ENCODE peak calls at places on chromosome 19, in ten cellular contexts. B is RKO; A is left ventricle myocardium inferior; E is stimulated activated naive CD4-positive, alpha-beta T cell treated with Interleukin-2 at 50 U/mL for 16 hours; D is HS-5; O is activated T-helper 2 cell treated with anti-CD3 and anti-CD28 coated beads, Interferon-gamma antibody, Interleukin-2, Interleukin-4, amounts not matched to agents 10 μg/mL and 5 μg/mL and 100 μg/mL, durations not matched to agents 14 hours and 24 hours and 36 hours; F is T-helper 2 cell; L is NCI-H510A treated with DMSO at 0.1 percent for 48 hours; W is effector CD4-positive, alpha-beta T cell; S is stimulated activated CD8-positive, alpha-beta memory T cell treated with anti-CD3 and anti-CD28 coated beads, Interleukin-4, amount 100 ng/mL, for 4 hours. Y is an unnamed sample.

GRCh38 chr19:35380450-35381124 is 9.7 kb downstream of the GPR42 start:
- DNase-seq in B (no peak), A (no peak), E (no peak), D (no peak), O (no peak), F (no peak), L (no peak), W (no peak), S (no peak), Y (no peak)

GRCh38 chr19:34838248-34838647 is 65.2 kb upstream of the ZNF599 start:
- DNase-seq in B (peak), A (no peak), E (no peak), D (no peak), O (no peak), F (no peak), L (no peak), W (no peak), S (no peak), Y (no peak)

GRCh38 chr19:47860602-47861297 is 1.7 kb downstream of the TPRX2 start:
- DNase-seq in B (no peak), A (no peak), E (no peak), D (no peak), O (no peak), F (no peak), L (no peak), W (no peak), S (no peak), Y (no peak)

GRCh38 chr19:29724741-29725140 is 9.7 kb upstream of the C19orf12 start:
- DNase-seq in B (no peak), A (no peak), E (no peak), D (no peak), O (no peak), F (no peak), L (no peak), W (no peak), S (no peak), Y (no peak)

GRCh38 chr19:15631817-15632216 is 8.9 kb upstream of the CYP4F3 start:
- DNase-seq in B (peak), A (no peak), E (peak), D (no peak), O (no peak), F (no peak), L (no peak), W (peak), S (no peak), Y (no peak)

GRCh38 chr19:50313812-50314536 is 15.2 kb downstream of the KCNC3 start:
- DNase-seq in B (no peak), A (no peak), E (no peak), D (no peak), O (no peak), F (no peak), L (peak), W (no peak), S (no peak), Y (no peak)

GRCh38 chr19:36488118-36488815 is 1.1 kb downstream of the ZNF566 start:
- DNase-seq in B (no peak), A (no peak), E (no peak), D (no peak), O (no peak), F (no peak), L (no peak), W (no peak), S (no peak), Y (no peak)

GRCh38 chr19:13699786-13700185 is 64.5 kb upstream of the MRI1 start:
- DNase-seq in B (no peak), A (no peak), E (no peak), D (no peak), O (no peak), F (no peak), L (no peak), W (no peak), S (no peak), Y (peak)

GRCh38 chr19:29321116-29321515 is 108.2 kb upstream of the UQCRFS1 start:
- DNase-seq in B (no peak), A (no peak), E (no peak), D (no peak), O (no peak), F (no peak), L (no peak), W (no peak), S (no peak), Y (no peak)

GRCh38 chr19:17333611-17334413 is 843 bp downstream of the ANO8 start:
- DNase-seq in B (peak), A (no peak), E (peak), D (no peak), O (peak), F (peak), L (peak), W (peak), S (peak), Y (no peak)

GRCh38 chr19:55632463-55632834 is 8.1 kb upstream of the ZNF784 start:
- DNase-seq in B (peak), A (peak), E (peak), D (peak), O (peak), F (peak), L (peak), W (peak), S (peak), Y (peak)

GRCh38 chr19:45234089-45234869 is 10.9 kb downstream of the EXOC3L2 start:
- DNase-seq in B (no peak), A (no peak), E (no peak), D (no peak), O (no peak), F (no peak), L (no peak), W (no peak), S (no peak), Y (no peak)

GRCh38 chr19:3116621-3117020 is 19.2 kb upstream of the GNA15 start:
- DNase-seq in B (no peak), A (no peak), E (no peak), D (no peak), O (no peak), F (no peak), L (no peak), W (no peak), S (no peak), Y (no peak)

GRCh38 chr19:5893296-5893903 is 10.2 kb downstream of the NDUFA11 start:
- DNase-seq in B (no peak), A (no peak), E (no peak), D (no peak), O (no peak), F (no peak), L (no peak), W (no peak), S (no peak), Y (no peak)

GRCh38 chr19:18833141-18833476 is 1.4 kb downstream of the UPF1 start:
- DNase-seq in B (no peak), A (no peak), E (no peak), D (no peak), O (no peak), F (no peak), L (no peak), W (no peak), S (no peak), Y (no peak)

GRCh38 chr19:47994209-47994802 is at the start of gene ELSPBP1:
- DNase-seq in B (no peak), A (no peak), E (no peak), D (no peak), O (no peak), F (no peak), L (no peak), W (no peak), S (no peak), Y (peak)

GRCh38 chr19:3945838-3946237 is 13.0 kb downstream of the NMRK2 start:
- DNase-seq in B (peak), A (no peak), E (no peak), D (no peak), O (no peak), F (no peak), L (no peak), W (no peak), S (no peak), Y (no peak)

GRCh38 chr19:42270346-42271044 is 1.4 kb downstream of the CIC start:
- DNase-seq in B (peak), A (no peak), E (peak), D (no peak), O (peak), F (peak), L (no peak), W (peak), S (no peak), Y (peak)

GRCh38 chr19:53874384-53874995 is 6.8 kb downstream of the MYADM start:
- DNase-seq in B (no peak), A (no peak), E (no peak), D (no peak), O (no peak), F (no peak), L (no peak), W (no peak), S (no peak), Y (no peak)

GRCh38 chr19:1725100-1726064 is 27.9 kb upstream of the ONECUT3 start:
- DNase-seq in B (peak), A (peak), E (peak), D (no peak), O (peak), F (peak), L (no peak), W (no peak), S (no peak), Y (peak)

GRCh38 chr19:35392742-35393350 is 22.0 kb downstream of the GPR42 start:
- DNase-seq in B (no peak), A (no peak), E (no peak), D (no peak), O (no peak), F (no peak), L (no peak), W (no peak), S (no peak), Y (no peak)

GRCh38 chr19:17328517-17329060 is 6.1 kb downstream of the ANO8 start:
- DNase-seq in B (no peak), A (no peak), E (peak), D (no peak), O (no peak), F (no peak), L (no peak), W (peak), S (no peak), Y (no peak)

GRCh38 chr19:37932985-37933953 is 26.3 kb downstream of the SIPA1L3 start:
- DNase-seq in B (no peak), A (peak), E (no peak), D (no peak), O (no peak), F (no peak), L (peak), W (no peak), S (no peak), Y (no peak)

GRCh38 chr19:48713041-48713863 is 6.3 kb downstream of the MAMSTR start:
- DNase-seq in B (peak), A (no peak), E (no peak), D (no peak), O (no peak), F (no peak), L (peak), W (no peak), S (no peak), Y (no peak)

GRCh38 chr19:50791594-50792245 is 1.5 kb downstream of the ACP4 start:
- DNase-seq in B (no peak), A (no peak), E (no peak), D (no peak), O (no peak), F (no peak), L (no peak), W (no peak), S (no peak), Y (no peak)

GRCh38 chr19:55178781-55179569 is 1.1 kb downstream of the SYT5 start:
- DNase-seq in B (no peak), A (peak), E (peak), D (peak), O (peak), F (peak), L (peak), W (peak), S (peak), Y (peak)

GRCh38 chr19:51621178-51621577 is 9.0 kb downstream of the SIGLEC5 start:
- DNase-seq in B (no peak), A (no peak), E (no peak), D (no peak), O (no peak), F (no peak), L (no peak), W (no peak), S (no peak), Y (no peak)

GRCh38 chr19:2274937-2275535 is 6.9 kb downstream of the PEAK3 start:
- DNase-seq in B (peak), A (peak), E (no peak), D (no peak), O (peak), F (no peak), L (no peak), W (no peak), S (no peak), Y (peak)

GRCh38 chr19:5293607-5294089 is 47.0 kb downstream of the PTPRS start:
- DNase-seq in B (no peak), A (no peak), E (no peak), D (no peak), O (no peak), F (no peak), L (peak), W (no peak), S (no peak), Y (no peak)

GRCh38 chr19:17136026-17136425 is 60.4 kb downstream of the MYO9B start:
- DNase-seq in B (no peak), A (no peak), E (no peak), D (no peak), O (no peak), F (no peak), L (no peak), W (no peak), S (no peak), Y (peak)

GRCh38 chr19:20503536-20503935 is 62.0 kb downstream of the ZNF737 start:
- DNase-seq in B (peak), A (no peak), E (no peak), D (no peak), O (no peak), F (no peak), L (no peak), W (no peak), S (no peak), Y (no peak)

GRCh38 chr19:19434483-19435045 is 29.1 kb downstream of the GATAD2A start:
- DNase-seq in B (no peak), A (peak), E (no peak), D (no peak), O (no peak), F (no peak), L (no peak), W (no peak), S (no peak), Y (no peak)

GRCh38 chr19:18895038-18895827 is 725 bp downstream of the CERS1 start:
- DNase-seq in B (no peak), A (no peak), E (no peak), D (no peak), O (no peak), F (no peak), L (peak), W (no peak), S (no peak), Y (no peak)

GRCh38 chr19:15378529-15379082 is 981 bp downstream of the AKAP8 start:
- DNase-seq in B (peak), A (peak), E (peak), D (peak), O (peak), F (peak), L (peak), W (peak), S (peak), Y (peak)

GRCh38 chr19:43934985-43935708 is at the start of gene ZNF45:
- DNase-seq in B (peak), A (peak), E (peak), D (peak), O (peak), F (peak), L (peak), W (peak), S (peak), Y (peak)

GRCh38 chr19:49193822-49194394 is 36.3 kb downstream of the TRPM4 start:
- DNase-seq in B (no peak), A (no peak), E (no peak), D (no peak), O (no peak), F (no peak), L (no peak), W (no peak), S (no peak), Y (no peak)